ENCODE peak calls at places on chromosomes 12 and 14, in nine cellular contexts. U is A549, V is SK-N-SH, Q is K562, W is HCT116, D is GM12878, H is GM23338, G is Panc1, C is HepG2. S is an unnamed sample.

GRCh38 chr14:24238123-24238522 is 4.3 kb downstream of the TINF2 start:
- DNase-seq in U (no peak), V (no peak), Q (no peak), W (no peak), D (no peak), H (no peak), G (no peak), C (no peak), S (no peak)

GRCh38 chr12:6867407-6868210 is at the start of gene TPI1:
- DNase-seq in U (peak; percentile 77), V (peak; percentile 98), Q (peak; percentile 79), W (no peak), D (peak; percentile 23), H (peak; percentile 85), G (no peak), C (peak; percentile 39), S (peak; percentile 79)

GRCh38 chr12:12070674-12071661 is at the start of gene BCL2L14:
- DNase-seq in U (no peak), V (no peak), Q (no peak), W (no peak), D (peak; percentile 36), H (no peak), G (no peak), C (peak; percentile 59), S (no peak)

GRCh38 chr12:93204896-93205295 is 172.8 kb upstream of the NUDT4 start:
- DNase-seq in U (no peak), V (no peak), Q (no peak), W (no peak), D (no peak), H (no peak), G (no peak), C (no peak), S (no peak)

GRCh38 chr14:37047996-37048395 is 124.4 kb downstream of the SLC25A21 start:
- DNase-seq in U (no peak), V (no peak), Q (no peak), W (no peak), D (no peak), H (no peak), G (no peak), C (no peak), S (no peak)

GRCh38 chr12:754871-755562 is 2.6 kb downstream of the WNK1 start:
- DNase-seq in U (peak; percentile 84), V (peak; percentile 58), Q (peak; percentile 32), W (no peak), D (no peak), H (peak; percentile 51), G (no peak), C (peak; percentile 70), S (peak; percentile 79)

GRCh38 chr12:49244161-49244560 is 20.7 kb upstream of the TUBA1C start:
- DNase-seq in U (no peak), V (no peak), Q (no peak), W (no peak), D (no peak), H (no peak), G (no peak), C (no peak), S (no peak)

GRCh38 chr14:56659964-56660551 is 80.5 kb downstream of the TMEM260 start:
- DNase-seq in U (peak; percentile 54), V (peak; percentile 60), Q (peak; percentile 35), W (peak; percentile 32), D (no peak), H (peak; percentile 73), G (peak; percentile 5), C (peak; percentile 50), S (peak; percentile 5)

GRCh38 chr12:31353730-31354708 is 28.1 kb upstream of the SINHCAF start:
- DNase-seq in U (no peak), V (no peak), Q (no peak), W (no peak), D (no peak), H (no peak), G (no peak), C (no peak), S (peak; percentile 6)

GRCh38 chr12:86735072-86735471 is 478.9 kb upstream of the MGAT4C start:
- DNase-seq in U (no peak), V (no peak), Q (no peak), W (no peak), D (no peak), H (no peak), G (no peak), C (no peak), S (no peak)

GRCh38 chr12:94308612-94309011 is 151.1 kb downstream of the CEP83 start:
- DNase-seq in U (no peak), V (no peak), Q (no peak), W (no peak), D (no peak), H (no peak), G (no peak), C (no peak), S (no peak)

GRCh38 chr12:44847888-44848770 is 28.0 kb downstream of the NELL2 start:
- DNase-seq in U (no peak), V (no peak), Q (no peak), W (no peak), D (peak; percentile 40), H (no peak), G (no peak), C (no peak), S (no peak)

GRCh38 chr14:80477388-80478160 is 266.3 kb upstream of the DIO2 start:
- DNase-seq in U (no peak), V (no peak), Q (no peak), W (no peak), D (no peak), H (no peak), G (no peak), C (no peak), S (no peak)

GRCh38 chr12:109475993-109476806 is 900 bp downstream of the KCTD10 start:
- DNase-seq in U (no peak), V (peak; percentile 27), Q (no peak), W (no peak), D (no peak), H (peak; percentile 55), G (no peak), C (no peak), S (no peak)

GRCh38 chr14:85534914-85535313 is 5.0 kb downstream of the FLRT2 start:
- DNase-seq in U (no peak), V (no peak), Q (no peak), W (no peak), D (no peak), H (no peak), G (no peak), C (no peak), S (no peak)

GRCh38 chr14:99523661-99524050 is 42.4 kb downstream of the CCNK start:
- DNase-seq in U (no peak), V (no peak), Q (no peak), W (no peak), D (no peak), H (no peak), G (no peak), C (no peak), S (no peak)

GRCh38 chr14:99524804-99525698 is 43.8 kb downstream of the CCNK start:
- DNase-seq in U (peak; percentile 64), V (peak; percentile 57), Q (no peak), W (no peak), D (no peak), H (peak; percentile 65), G (no peak), C (no peak), S (no peak)

GRCh38 chr14:99525699-99526080 is 44.5 kb downstream of the CCNK start:
- DNase-seq in U (no peak), V (peak; percentile 26), Q (no peak), W (no peak), D (no peak), H (no peak), G (no peak), C (no peak), S (no peak)

GRCh38 chr14:99522934-99523660 is 41.9 kb downstream of the CCNK start:
- DNase-seq in U (no peak), V (no peak), Q (no peak), W (no peak), D (no peak), H (no peak), G (no peak), C (no peak), S (no peak)

GRCh38 chr14:99524091-99524661 is 43.0 kb downstream of the CCNK start:
- DNase-seq in U (no peak), V (no peak), Q (no peak), W (no peak), D (no peak), H (no peak), G (no peak), C (no peak), S (no peak)
- TF ChIP-seq REST in U (no peak), V (no peak), Q (no peak), W (no peak), D (no peak), H (no peak), G (no peak), C (no peak), S (no peak)

GRCh38 chr12:51126297-51126696 is 42.9 kb upstream of the CSRNP2 start:
- DNase-seq in U (no peak), V (no peak), Q (no peak), W (no peak), D (no peak), H (no peak), G (no peak), C (no peak), S (no peak)

GRCh38 chr12:51124504-51124903 is 41.1 kb upstream of the CSRNP2 start:
- DNase-seq in U (no peak), V (no peak), Q (no peak), W (no peak), D (no peak), H (peak; percentile 10), G (no peak), C (no peak), S (no peak)

GRCh38 chr12:51118706-51119105 is 35.3 kb upstream of the CSRNP2 start:
- DNase-seq in U (no peak), V (no peak), Q (no peak), W (peak; percentile 86), D (no peak), H (no peak), G (peak; percentile 80), C (no peak), S (no peak)

GRCh38 chr12:51127050-51127729 is 43.8 kb upstream of the CSRNP2 start:
- DNase-seq in U (no peak), V (no peak), Q (no peak), W (no peak), D (no peak), H (no peak), G (no peak), C (no peak), S (no peak)

GRCh38 chr12:51122844-51123243 is 39.4 kb upstream of the CSRNP2 start:
- DNase-seq in U (peak; percentile 18), V (no peak), Q (no peak), W (no peak), D (no peak), H (no peak), G (no peak), C (peak; percentile 7), S (no peak)
- TF ChIP-seq REST in U (no peak), V (no peak), Q (no peak), W (no peak), D (no peak), H (no peak), G (no peak), C (no peak), S (no peak)

GRCh38 chr12:116361404-116362223 is 84.1 kb upstream of the MED13L start:
- DNase-seq in U (no peak), V (no peak), Q (no peak), W (no peak), D (no peak), H (no peak), G (no peak), C (no peak), S (no peak)
- TF ChIP-seq REST in U (no peak), V (no peak), Q (no peak), W (no peak), D (no peak), H (no peak), G (no peak), C (no peak), S (no peak)

GRCh38 chr14:95480109-95480886 is 36.2 kb downstream of the SYNE3 start:
- DNase-seq in U (no peak), V (no peak), Q (no peak), W (no peak), D (no peak), H (no peak), G (no peak), C (no peak), S (no peak)
- TF ChIP-seq REST in U (no peak), V (no peak), Q (no peak), W (no peak), D (no peak), H (no peak), G (no peak), C (no peak), S (no peak)

S was measured in HL-60.